ENCODE peak calls at places on chromosomes 3 and 15, in ten cellular contexts. One of them, this sample, is unnamed.

GRCh38 chr3:102715030-102715697 is 280.3 kb downstream of the ZPLD1 start:
- DNase-seq in ovary: no peak
- DNase-seq in testis: no peak
- DNase-seq in Peyer's patch: no peak
- DNase-seq in stomach: no peak
- DNase-seq in A549: peak; percentile 17
- DNase-seq in tibial nerve: no peak
- DNase-seq in sigmoid colon: no peak
- DNase-seq in IMR-90: no peak
- DNase-seq in lower leg skin: no peak
- DNase-seq in this sample: no peak

GRCh38 chr3:168088106-168088722 is 7.5 kb downstream of the GOLIM4 start:
- DNase-seq in ovary: no peak
- DNase-seq in testis: no peak
- DNase-seq in Peyer's patch: no peak
- DNase-seq in stomach: no peak
- DNase-seq in A549: peak; percentile 27
- DNase-seq in tibial nerve: no peak
- DNase-seq in sigmoid colon: no peak
- DNase-seq in IMR-90: no peak
- DNase-seq in lower leg skin: no peak
- DNase-seq in this sample: no peak

GRCh38 chr3:143024351-143024960 is 23.1 kb downstream of the U2SURP start:
- DNase-seq in ovary: no peak
- DNase-seq in testis: no peak
- DNase-seq in Peyer's patch: no peak
- DNase-seq in stomach: no peak
- DNase-seq in A549: no peak
- DNase-seq in tibial nerve: no peak
- DNase-seq in sigmoid colon: no peak
- DNase-seq in IMR-90: no peak
- DNase-seq in lower leg skin: no peak
- DNase-seq in this sample: no peak

GRCh38 chr3:194125474-194125873 is 10.5 kb upstream of the HES1 start:
- DNase-seq in ovary: no peak
- DNase-seq in testis: no peak
- DNase-seq in Peyer's patch: peak; percentile 35
- DNase-seq in stomach: no peak
- DNase-seq in A549: no peak
- DNase-seq in tibial nerve: no peak
- DNase-seq in sigmoid colon: peak; percentile 15
- DNase-seq in IMR-90: no peak
- DNase-seq in lower leg skin: no peak
- DNase-seq in this sample: no peak

GRCh38 chr3:151843275-151843674 is 29.4 kb downstream of the AADAC start:
- DNase-seq in ovary: no peak
- DNase-seq in testis: no peak
- DNase-seq in Peyer's patch: no peak
- DNase-seq in stomach: no peak
- DNase-seq in A549: peak; percentile 63
- DNase-seq in tibial nerve: no peak
- DNase-seq in sigmoid colon: no peak
- DNase-seq in IMR-90: peak; percentile 16
- DNase-seq in lower leg skin: no peak
- DNase-seq in this sample: no peak

GRCh38 chr3:115517457-115518050 is 105.8 kb upstream of the GAP43 start:
- DNase-seq in ovary: no peak
- DNase-seq in testis: no peak
- DNase-seq in Peyer's patch: no peak
- DNase-seq in stomach: no peak
- DNase-seq in A549: no peak
- DNase-seq in tibial nerve: no peak
- DNase-seq in sigmoid colon: no peak
- DNase-seq in IMR-90: peak; percentile 3
- DNase-seq in lower leg skin: no peak
- DNase-seq in this sample: no peak

GRCh38 chr3:192229866-192230265 is 497.5 kb downstream of the FGF12 start:
- DNase-seq in ovary: no peak
- DNase-seq in testis: no peak
- DNase-seq in Peyer's patch: no peak
- DNase-seq in stomach: no peak
- DNase-seq in A549: no peak
- DNase-seq in tibial nerve: no peak
- DNase-seq in sigmoid colon: no peak
- DNase-seq in IMR-90: peak; percentile 43
- DNase-seq in lower leg skin: no peak
- DNase-seq in this sample: no peak

GRCh38 chr3:43732747-43733425 is 42.1 kb downstream of the ABHD5 start:
- DNase-seq in ovary: no peak
- DNase-seq in testis: no peak
- DNase-seq in Peyer's patch: no peak
- DNase-seq in stomach: no peak
- DNase-seq in A549: no peak
- DNase-seq in tibial nerve: no peak
- DNase-seq in sigmoid colon: no peak
- DNase-seq in IMR-90: no peak
- DNase-seq in lower leg skin: no peak
- DNase-seq in this sample: no peak

GRCh38 chr3:13081603-13082360 is 8.6 kb upstream of the IQSEC1 start:
- DNase-seq in ovary: no peak
- DNase-seq in testis: peak; percentile 46
- DNase-seq in Peyer's patch: no peak
- DNase-seq in stomach: no peak
- DNase-seq in A549: no peak
- DNase-seq in tibial nerve: peak; percentile 44
- DNase-seq in sigmoid colon: no peak
- DNase-seq in IMR-90: no peak
- DNase-seq in lower leg skin: no peak
- DNase-seq in this sample: no peak

DNA sequence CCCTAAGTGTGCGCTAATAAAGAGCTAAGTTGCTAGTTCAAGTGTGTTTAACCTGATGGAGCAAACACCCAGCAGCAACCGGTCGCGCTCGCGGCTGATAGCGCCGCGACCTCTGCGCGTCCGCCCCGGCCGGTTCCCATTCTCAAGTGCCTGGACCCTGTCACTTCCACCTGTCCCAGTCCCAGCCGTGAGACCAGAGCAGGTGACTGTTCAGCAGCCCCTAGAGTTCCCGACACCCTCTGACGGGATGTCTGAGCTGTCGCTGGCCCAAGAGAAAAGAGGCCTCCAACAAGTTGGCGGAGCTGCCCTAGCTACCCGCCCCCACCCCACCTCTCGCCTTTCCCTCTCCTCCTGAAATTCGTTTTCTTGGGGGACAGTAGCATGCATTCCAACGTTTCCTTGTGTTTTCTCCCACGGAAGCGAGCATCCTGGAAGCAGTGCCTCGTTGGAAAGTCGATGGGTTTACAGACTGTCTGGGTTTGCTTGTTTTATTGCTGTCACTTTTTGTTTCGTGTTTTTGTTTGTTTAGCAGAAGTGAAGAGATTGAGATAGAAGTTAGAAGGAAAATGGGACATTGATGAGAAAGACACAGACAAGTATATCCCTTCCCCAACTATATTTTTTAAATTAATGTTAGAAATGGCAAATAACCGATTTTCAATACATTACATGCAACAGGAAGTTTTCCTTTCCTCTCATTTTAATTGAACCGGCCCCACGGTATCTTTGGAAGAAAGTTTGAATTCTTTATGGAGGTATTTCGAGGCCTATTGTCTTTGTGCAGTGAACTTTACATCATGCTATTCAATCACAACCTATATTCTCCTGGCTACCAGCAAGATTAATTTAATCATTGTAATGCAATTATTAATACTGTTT is 3.2 kb upstream of the MECOM start:
- DNase-seq in ovary: no peak
- DNase-seq in testis: no peak
- DNase-seq in Peyer's patch: no peak
- DNase-seq in stomach: peak; percentile 58
- DNase-seq in A549: no peak
- DNase-seq in tibial nerve: no peak
- DNase-seq in sigmoid colon: peak; percentile 56
- DNase-seq in IMR-90: no peak
- DNase-seq in lower leg skin: no peak
- DNase-seq in this sample: no peak
- H3K4me3 ChIP-seq in ovary: no peak overlapping the region
- H3K4me3 ChIP-seq in testis: no peak overlapping the region
- H3K4me3 ChIP-seq in Peyer's patch: no peak overlapping the region
- H3K4me3 ChIP-seq in stomach: peak overlapping the region; percentile 23
- H3K4me3 ChIP-seq in A549: no peak overlapping the region
- H3K4me3 ChIP-seq in tibial nerve: no peak overlapping the region
- H3K4me3 ChIP-seq in sigmoid colon: no peak overlapping the region
- H3K4me3 ChIP-seq in IMR-90: no peak overlapping the region
- H3K4me3 ChIP-seq in lower leg skin: no peak overlapping the region
- H3K4me3 ChIP-seq in this sample: no peak overlapping the region

GRCh38 chr15:60514261-60514881 is 35.4 kb upstream of the ICE2 start:
- DNase-seq in ovary: no peak
- DNase-seq in testis: no peak
- DNase-seq in Peyer's patch: no peak
- DNase-seq in stomach: no peak
- DNase-seq in A549: no peak
- DNase-seq in tibial nerve: no peak
- DNase-seq in sigmoid colon: no peak
- DNase-seq in IMR-90: no peak
- DNase-seq in lower leg skin: peak; percentile 72
- DNase-seq in this sample: no peak
- TF ChIP-seq POLR2A in ovary: no peak
- TF ChIP-seq POLR2A in testis: no peak
- TF ChIP-seq POLR2A in Peyer's patch: no peak
- TF ChIP-seq POLR2A in stomach: no peak
- TF ChIP-seq POLR2A in A549: no peak
- TF ChIP-seq POLR2A in tibial nerve: no peak
- TF ChIP-seq POLR2A in sigmoid colon: no peak
- TF ChIP-seq POLR2A in IMR-90: no peak
- TF ChIP-seq POLR2A in lower leg skin: no peak
- TF ChIP-seq POLR2A in this sample: no peak

GRCh38 chr3:60047426-60048200 is 997.8 kb upstream of the CFAP20DC start:
- DNase-seq in ovary: no peak
- DNase-seq in testis: no peak
- DNase-seq in Peyer's patch: no peak
- DNase-seq in stomach: no peak
- DNase-seq in A549: no peak
- DNase-seq in tibial nerve: no peak
- DNase-seq in sigmoid colon: no peak
- DNase-seq in IMR-90: no peak
- DNase-seq in lower leg skin: no peak
- DNase-seq in this sample: no peak

GRCh38 chr3:60053518-60054265 is 1003.9 kb upstream of the CFAP20DC start:
- DNase-seq in ovary: no peak
- DNase-seq in testis: no peak
- DNase-seq in Peyer's patch: no peak
- DNase-seq in stomach: no peak
- DNase-seq in A549: no peak
- DNase-seq in tibial nerve: no peak
- DNase-seq in sigmoid colon: no peak
- DNase-seq in IMR-90: peak; percentile 59
- DNase-seq in lower leg skin: no peak
- DNase-seq in this sample: no peak

GRCh38 chr3:60046212-60046611 is 996.4 kb upstream of the CFAP20DC start:
- DNase-seq in ovary: no peak
- DNase-seq in testis: no peak
- DNase-seq in Peyer's patch: no peak
- DNase-seq in stomach: no peak
- DNase-seq in A549: no peak
- DNase-seq in tibial nerve: no peak
- DNase-seq in sigmoid colon: no peak
- DNase-seq in IMR-90: no peak
- DNase-seq in lower leg skin: no peak
- DNase-seq in this sample: no peak

GRCh38 chr3:60045686-60046085 is 995.9 kb upstream of the CFAP20DC start:
- DNase-seq in ovary: no peak
- DNase-seq in testis: no peak
- DNase-seq in Peyer's patch: no peak
- DNase-seq in stomach: no peak
- DNase-seq in A549: no peak
- DNase-seq in tibial nerve: no peak
- DNase-seq in sigmoid colon: no peak
- DNase-seq in IMR-90: no peak
- DNase-seq in lower leg skin: no peak
- DNase-seq in this sample: no peak

DNA sequence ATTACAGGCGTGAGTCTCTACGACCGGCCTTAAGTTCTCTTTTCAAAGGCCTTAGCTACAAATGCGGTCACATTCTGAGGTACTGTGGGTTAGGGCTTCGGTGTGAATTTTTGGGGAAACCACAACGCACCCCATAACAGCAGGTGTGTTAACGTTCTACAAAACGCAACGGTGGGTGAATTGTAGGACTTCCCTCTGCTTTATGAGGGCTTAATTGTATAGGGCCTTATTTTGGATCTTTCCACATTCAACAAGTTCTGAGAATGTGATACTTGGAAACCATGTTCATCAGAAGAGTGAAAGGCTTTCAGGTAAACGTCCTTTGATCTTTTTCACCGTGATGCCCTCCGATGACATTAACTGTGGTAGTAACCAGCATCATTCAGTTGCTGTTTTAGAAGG is 998.6 kb upstream of the CFAP20DC start:
- DNase-seq in ovary: no peak
- DNase-seq in testis: no peak
- DNase-seq in Peyer's patch: no peak
- DNase-seq in stomach: no peak
- DNase-seq in A549: no peak
- DNase-seq in tibial nerve: no peak
- DNase-seq in sigmoid colon: no peak
- DNase-seq in IMR-90: no peak
- DNase-seq in lower leg skin: no peak
- DNase-seq in this sample: no peak
- H3K4me3 ChIP-seq in ovary: no peak overlapping the region
- H3K4me3 ChIP-seq in testis: no peak overlapping the region
- H3K4me3 ChIP-seq in Peyer's patch: no peak overlapping the region
- H3K4me3 ChIP-seq in stomach: no peak overlapping the region
- H3K4me3 ChIP-seq in A549: no peak overlapping the region
- H3K4me3 ChIP-seq in tibial nerve: no peak overlapping the region
- H3K4me3 ChIP-seq in sigmoid colon: no peak overlapping the region
- H3K4me3 ChIP-seq in IMR-90: no peak overlapping the region
- H3K4me3 ChIP-seq in lower leg skin: no peak overlapping the region
- H3K4me3 ChIP-seq in this sample: no peak overlapping the region

DNA sequence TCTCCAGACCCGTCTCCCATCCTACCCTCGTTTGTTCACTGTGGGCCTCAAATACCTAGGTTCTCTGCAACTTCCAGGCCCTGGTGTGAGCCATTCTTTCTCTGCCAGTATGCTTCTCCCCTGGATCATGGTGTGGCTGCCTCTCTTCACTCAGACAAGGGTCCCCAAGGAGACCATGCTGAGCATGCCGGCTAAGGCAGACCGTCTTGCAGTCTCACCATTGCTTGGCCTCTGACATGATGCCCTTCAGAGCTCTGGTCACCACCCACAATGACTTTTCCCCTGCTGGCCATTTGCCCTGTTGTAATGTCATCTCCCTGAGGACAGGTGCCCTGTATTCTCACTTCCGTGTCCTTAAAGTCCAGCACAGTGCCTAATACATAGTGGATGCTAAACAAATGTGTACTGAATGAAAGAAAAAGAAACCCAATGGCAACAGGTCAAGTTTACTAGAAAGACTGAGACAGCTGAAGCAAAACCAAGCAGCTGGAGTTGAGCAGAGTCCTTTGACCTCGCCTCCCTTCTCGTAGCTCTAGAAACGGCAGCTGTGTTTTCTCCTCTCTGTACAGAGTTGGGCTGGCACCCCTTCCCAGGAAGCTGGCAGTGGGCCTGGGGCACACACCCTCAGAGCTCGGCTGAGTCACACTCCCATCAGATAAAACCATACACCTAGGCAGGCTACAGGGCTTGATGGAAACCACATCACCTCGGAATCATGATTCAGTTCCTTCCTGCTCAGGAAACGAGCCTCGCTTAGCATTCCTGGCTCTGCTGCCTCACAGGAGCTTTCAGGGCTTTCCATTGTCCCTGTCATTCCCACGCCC is 8.6 kb downstream of the TLR9 start:
- DNase-seq in ovary: peak; percentile 63
- DNase-seq in testis: no peak
- DNase-seq in Peyer's patch: peak; percentile 90
- DNase-seq in stomach: peak; percentile 97
- DNase-seq in A549: no peak
- DNase-seq in tibial nerve: no peak
- DNase-seq in sigmoid colon: no peak
- DNase-seq in IMR-90: peak; percentile 79
- DNase-seq in lower leg skin: peak; percentile 89
- DNase-seq in this sample: no peak
- TF ChIP-seq POLR2A in ovary: no peak
- TF ChIP-seq POLR2A in testis: no peak
- TF ChIP-seq POLR2A in Peyer's patch: peak; percentile 51
- TF ChIP-seq POLR2A in stomach: no peak
- TF ChIP-seq POLR2A in A549: no peak
- TF ChIP-seq POLR2A in tibial nerve: peak; percentile 7
- TF ChIP-seq POLR2A in sigmoid colon: no peak
- TF ChIP-seq POLR2A in IMR-90: no peak
- TF ChIP-seq POLR2A in lower leg skin: no peak
- TF ChIP-seq POLR2A in this sample: no peak